ENCODE peak calls at places on chromosomes 16 and 17, in eight cellular contexts. H is effector memory CD4-positive, alpha-beta T cell; U is hypothalamus; Z is ovary; Q is naive thymus-derived CD8-positive, alpha-beta T cell; Y is T-helper 1 cell; X is lower leg skin; D is amniotic stem cell. J is an unnamed sample.

GRCh38 chr16:31298958-31299357 is 39.2 kb downstream of the ITGAM start:
- DNase-seq in Y (no peak), U (no peak), Q (no peak), Z (no peak), H (no peak), X (no peak), D (no peak), J (no peak)

GRCh38 chr16:2966803-2967184 is 2.4 kb upstream of the PAQR4 start:
- DNase-seq in Y (no peak), X (no peak), H (no peak), D (no peak), Q (no peak), U (no peak), Z (no peak), J (no peak)

GRCh38 chr17:10875411-10875810 is 37.5 kb upstream of the PIRT start:
- DNase-seq in H (no peak), U (peak; percentile 13), Q (no peak), D (no peak), Y (no peak), X (no peak), Z (peak; percentile 23), J (no peak)

GRCh38 chr17:13311301-13311700 is 290.4 kb downstream of the HS3ST3A1 start:
- DNase-seq in Y (no peak), Q (no peak), H (no peak), D (no peak), U (no peak), Z (no peak), X (no peak), J (no peak)

GRCh38 chr16:78684040-78684611 is 584.7 kb downstream of the WWOX start:
- DNase-seq in Y (no peak), Q (no peak), D (no peak), X (peak; percentile 81), Z (no peak), H (no peak), U (no peak), J (no peak)

GRCh38 chr16:78976212-78976611 is 624.3 kb downstream of the MAF start:
- DNase-seq in Z (no peak), Y (no peak), U (no peak), D (no peak), H (no peak), X (no peak), Q (no peak), J (no peak)

GRCh38 chr17:49787932-49788442 is 494 bp upstream of the KAT7 start:
- DNase-seq in Y (no peak), Q (no peak), U (peak; percentile 18), H (no peak), Z (peak; percentile 38), X (no peak), D (no peak), J (peak; percentile 31)

GRCh38 chr16:48118841-48119240 is 37.0 kb downstream of the ABCC12 start:
- DNase-seq in U (no peak), Z (no peak), Y (no peak), Q (no peak), H (no peak), X (no peak), D (no peak), J (no peak)

GRCh38 chr17:65323055-65323454 is 185.9 kb downstream of the RGS9 start:
- DNase-seq in Z (no peak), Q (no peak), X (no peak), H (no peak), D (no peak), Y (no peak), U (no peak), J (no peak)

GRCh38 chr17:83137523-83137922 is 58.1 kb downstream of the METRNL start:
- DNase-seq in U (no peak), D (no peak), Z (peak; percentile 4), Y (no peak), X (no peak), Q (no peak), H (no peak), J (no peak)

GRCh38 chr16:15041260-15042011 is 14.4 kb downstream of the NTAN1 start:
- DNase-seq in D (no peak), Z (peak; percentile 74), X (peak; percentile 82), H (no peak), Y (no peak), U (peak; percentile 67), Q (no peak), J (no peak)

GRCh38 chr17:80847506-80848230 is 144.0 kb upstream of the CHMP6 start:
- DNase-seq in U (no peak), Q (peak; percentile 43), H (no peak), X (no peak), Y (no peak), D (no peak), Z (no peak), J (no peak)

GRCh38 chr17:41522301-41523224 is 3.9 kb upstream of the KRT15 start:
- DNase-seq in D (no peak), H (no peak), Z (no peak), X (no peak), Y (no peak), Q (no peak), U (no peak), J (no peak)

GRCh38 chr17:78366109-78366848 is 6.4 kb upstream of the SOCS3 start:
- DNase-seq in U (no peak), X (no peak), H (no peak), Q (no peak), Z (peak; percentile 74), D (no peak), Y (no peak), J (no peak)

GRCh38 chr16:3734758-3735221 is 17.5 kb upstream of the TRAP1 start:
- DNase-seq in U (no peak), Y (no peak), H (no peak), X (no peak), Z (no peak), D (no peak), Q (no peak), J (no peak)

GRCh38 chr17:16287563-16288027 is 65.7 kb downstream of the CENPV start:
- DNase-seq in X (no peak), Q (no peak), Y (no peak), Z (no peak), H (no peak), D (peak; percentile 56), U (no peak), J (no peak)

GRCh38 chr17:3921853-3922319 is 5.6 kb upstream of the P2RX1 start:
- DNase-seq in Z (no peak), Y (no peak), Q (no peak), X (no peak), D (no peak), H (no peak), U (no peak), J (no peak)

GRCh38 chr16:50696575-50697420 is 3.4 kb downstream of the NOD2 start:
- DNase-seq in H (peak; percentile 65), D (no peak), Q (no peak), Y (peak; percentile 51), X (peak; percentile 93), U (no peak), Z (peak; percentile 47), J (peak; percentile 53)

GRCh38 chr17:71224824-71225575 is 895.8 kb upstream of the SOX9 start:
- DNase-seq in D (no peak), X (no peak), U (no peak), Y (no peak), Q (no peak), Z (no peak), H (no peak), J (no peak)

GRCh38 chr16:22194707-22195444 is 11.2 kb upstream of the EEF2K start:
- DNase-seq in H (peak; percentile 13), Y (no peak), U (no peak), D (no peak), Z (peak; percentile 43), X (no peak), Q (peak; percentile 50), J (no peak)

GRCh38 chr16:53779186-53779585 is 75.2 kb downstream of the FTO start:
- DNase-seq in Z (no peak), Q (no peak), H (no peak), D (no peak), X (no peak), Y (no peak), U (no peak), J (no peak)

GRCh38 chr16:13560151-13560550 is 359.8 kb upstream of the ERCC4 start:
- DNase-seq in D (no peak), Z (no peak), X (no peak), H (no peak), U (no peak), Q (no peak), Y (no peak), J (no peak)

GRCh38 chr17:63699638-63700527 is at the start of gene LIMD2:
- DNase-seq in Z (peak; percentile 67), H (peak; percentile 79), X (no peak), U (peak; percentile 47), Y (peak; percentile 72), D (no peak), Q (peak; percentile 86), J (peak; percentile 80)

GRCh38 chr16:17972460-17972943 is 364.0 kb downstream of the NPIPA8 start:
- DNase-seq in Z (no peak), X (peak; percentile 31), D (no peak), Y (no peak), H (no peak), Q (no peak), U (no peak), J (no peak)

GRCh38 chr16:23564964-23565363 is 7.4 kb downstream of the UBFD1 start:
- DNase-seq in Q (no peak), D (no peak), H (no peak), Z (no peak), X (no peak), Y (no peak), U (no peak), J (no peak)

GRCh38 chr16:4767872-4768548 is 1.0 kb upstream of the ZNF500 start:
- DNase-seq in Q (peak; percentile 7), D (no peak), X (peak; percentile 42), U (no peak), H (no peak), Z (peak; percentile 47), Y (no peak), J (no peak)

J was measured in natural killer cell.